ENCODE peak calls at places on chromosomes 1 and 21, in six cellular contexts. Q is SK-N-SH, F is H1, N is HCT116, C is HepG2, M is GM12878. P is an unnamed sample.

GRCh38 chr21:42677339-42678117 is 24.1 kb downstream of the PDE9A start:
- DNase-seq in N (no peak), C (no peak), F (no peak), Q (no peak), M (no peak), P (no peak)

GRCh38 chr1:181508486-181509165 is 25.3 kb downstream of the CACNA1E start:
- DNase-seq in Q (no peak), F (no peak), N (no peak), C (no peak), M (peak), P (no peak)

GRCh38 chr1:38037481-38037939 is 9.1 kb downstream of the POU3F1 start:
- DNase-seq in Q (peak), C (no peak), N (no peak), M (no peak), F (no peak), P (peak)

GRCh38 chr1:165592945-165593823 is 37.9 kb upstream of the MGST3 start:
- DNase-seq in F (peak), C (peak), M (peak), Q (peak), N (peak), P (peak)

GRCh38 chr1:205569411-205570172 is 62.2 kb downstream of the ELK4 start:
- DNase-seq in C (no peak), M (no peak), Q (peak), N (no peak), F (peak), P (no peak)

GRCh38 chr1:96651517-96651916 is 70.1 kb upstream of the PTBP2 start:
- DNase-seq in M (no peak), F (no peak), C (peak), N (no peak), Q (no peak), P (no peak)

GRCh38 chr1:93679546-93679945 is 2.1 kb downstream of the BCAR3 start:
- DNase-seq in M (no peak), N (no peak), F (no peak), Q (no peak), C (no peak), P (no peak)

GRCh38 chr1:17831619-17832018 is 76.5 kb downstream of the ACTL8 start:
- DNase-seq in M (no peak), C (peak), F (peak), N (no peak), Q (no peak), P (peak)

GRCh38 chr1:234188454-234188792 is 184.8 kb upstream of the COA6 start:
- DNase-seq in C (peak), N (peak), M (peak), Q (no peak), F (peak), P (no peak)

GRCh38 chr21:45056917-45057560 is 17.3 kb upstream of the ADARB1 start:
- DNase-seq in Q (no peak), M (no peak), N (no peak), C (no peak), F (no peak), P (no peak)

GRCh38 chr1:41529621-41530395 is 45.3 kb upstream of the EDN2 start:
- DNase-seq in N (no peak), C (no peak), M (no peak), F (no peak), Q (no peak), P (no peak)

GRCh38 chr1:201636581-201636980 is 97.7 kb downstream of the NAV1 start:
- DNase-seq in M (no peak), Q (no peak), C (no peak), F (no peak), N (no peak), P (no peak)

GRCh38 chr1:75632350-75632949 is 21.5 kb upstream of the SLC44A5 start:
- DNase-seq in M (no peak), F (no peak), C (peak), Q (peak), N (peak), P (no peak)

GRCh38 chr1:12177999-12178441 is 11.2 kb downstream of the TNFRSF1B start:
- DNase-seq in N (peak), M (no peak), C (no peak), F (no peak), Q (peak), P (no peak)

GRCh38 chr1:89538361-89538760 is 13.7 kb downstream of the LRRC8B start:
- DNase-seq in F (no peak), N (no peak), Q (no peak), C (no peak), M (no peak), P (no peak)

GRCh38 chr1:67732750-67733151 is 47.8 kb downstream of the GADD45A start:
- DNase-seq in N (no peak), Q (no peak), C (no peak), F (peak), M (peak), P (no peak)
- TF ChIP-seq JUND in N (no peak), Q (no peak), C (no peak), F (no peak), M (no peak), P (no peak)

DNA sequence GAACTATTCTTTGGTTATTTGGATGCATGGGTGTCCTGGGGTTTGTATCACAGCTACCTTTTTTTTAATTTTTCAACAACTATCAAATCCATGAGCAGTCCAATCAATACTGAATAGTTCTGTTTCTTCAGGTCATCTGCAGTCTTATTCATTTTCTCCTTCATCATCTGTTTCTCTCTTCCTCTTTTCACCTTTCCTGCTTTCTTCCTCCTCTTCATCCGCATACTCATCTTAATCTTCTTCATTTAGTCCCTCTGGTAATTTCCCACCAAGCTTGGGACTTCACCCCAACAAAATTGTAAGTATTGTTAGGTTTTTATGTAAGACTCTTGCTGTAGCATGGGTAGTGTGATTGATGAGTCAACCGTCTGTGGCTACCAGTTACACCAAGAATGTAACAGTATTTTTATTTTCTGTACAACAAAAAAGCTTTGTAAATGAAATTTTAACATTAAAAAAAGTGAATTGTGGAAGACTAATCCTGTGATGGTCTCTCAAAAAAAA is 184.1 kb upstream of the RNPC3 start:
- DNase-seq in C (no peak), N (no peak), F (no peak), Q (no peak), M (no peak), P (no peak)
- TF ChIP-seq JUND in C (no peak), N (no peak), F (no peak), Q (no peak), M (no peak), P (no peak)

GRCh38 chr1:171566467-171566866 is 55.6 kb upstream of the MYOCOS start:
- DNase-seq in Q (no peak), M (no peak), N (no peak), C (no peak), F (no peak), P (peak)
- TF ChIP-seq JUND in Q (no peak), M (no peak), N (no peak), C (no peak), F (no peak), P (no peak)

GRCh38 chr1:228921473-228921872 is 186.2 kb downstream of the RHOU start:
- DNase-seq in N (no peak), F (no peak), M (no peak), C (no peak), Q (no peak), P (peak)
- TF ChIP-seq JUND in N (no peak), F (no peak), M (no peak), C (no peak), Q (no peak), P (no peak)

GRCh38 chr1:212231372-212231771 is 53.8 kb upstream of the PPP2R5A start:
- DNase-seq in N (no peak), F (no peak), M (no peak), C (no peak), Q (no peak), P (no peak)

GRCh38 chr1:212228076-212228475 is 57.1 kb upstream of the PPP2R5A start:
- DNase-seq in F (no peak), M (no peak), C (no peak), Q (no peak), N (no peak), P (no peak)

GRCh38 chr1:212230329-212230728 is 54.9 kb upstream of the PPP2R5A start:
- DNase-seq in M (no peak), F (no peak), Q (no peak), N (no peak), C (no peak), P (peak)

GRCh38 chr1:212228591-212229119 is 56.6 kb upstream of the PPP2R5A start:
- DNase-seq in F (no peak), N (no peak), C (peak), M (no peak), Q (no peak), P (no peak)

DNA sequence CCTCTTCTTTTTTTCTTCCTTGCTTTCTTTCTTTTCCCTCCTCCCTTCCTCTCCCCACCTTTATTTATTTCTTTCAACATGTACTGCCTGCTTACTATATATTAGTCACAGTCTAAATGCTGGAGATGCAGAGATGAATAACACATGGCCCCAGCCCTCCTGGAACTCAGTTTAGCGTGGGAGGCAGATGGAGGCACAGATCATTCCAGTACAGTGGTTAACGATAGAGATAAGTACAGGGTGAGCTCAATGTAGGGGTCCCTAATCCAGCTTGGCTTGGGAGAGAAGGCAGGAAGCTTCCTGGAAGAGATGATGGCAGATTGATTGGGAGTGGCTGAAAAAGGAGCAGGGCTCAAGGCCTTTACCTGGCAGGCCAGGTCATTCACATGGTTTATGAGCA is 55.6 kb upstream of the PPP2R5A start:
- DNase-seq in Q (no peak), N (no peak), C (no peak), F (no peak), M (no peak), P (no peak)
- TF ChIP-seq JUND in Q (no peak), N (no peak), C (no peak), F (no peak), M (no peak), P (no peak)

GRCh38 chr1:224333309-224333926 is 3.4 kb upstream of the NVL start:
- DNase-seq in Q (peak), M (peak), N (peak), C (peak), F (no peak), P (peak)
- TF ChIP-seq JUND in Q (no peak), M (no peak), N (no peak), C (no peak), F (no peak), P (no peak)

GRCh38 chr1:231549733-231550447 is 21.4 kb downstream of the TSNAX start:
- DNase-seq in M (no peak), F (no peak), C (no peak), Q (no peak), N (no peak), P (no peak)
- TF ChIP-seq JUND in M (no peak), F (no peak), C (no peak), Q (no peak), N (no peak), P (no peak)

GRCh38 chr1:221430133-221430960 is 311.5 kb downstream of the DUSP10 start:
- DNase-seq in N (no peak), M (no peak), Q (no peak), C (no peak), F (no peak), P (no peak)
- TF ChIP-seq JUND in N (no peak), M (no peak), Q (no peak), C (no peak), F (peak), P (no peak)

GRCh38 chr1:161787355-161787754 is 21.2 kb downstream of the ATF6 start:
- DNase-seq in M (no peak), C (no peak), Q (peak), F (no peak), N (no peak), P (no peak)
- TF ChIP-seq JUND in M (no peak), C (no peak), Q (no peak), F (no peak), N (no peak), P (no peak)

P was measured in T47D.